ENCODE peak calls at places on chromosomes 1 and 21, in four cellular contexts. A, Z, D and N are unnamed samples.
A peak's percentile ranks its signal among the peaks of the same experiment; 100 is the strongest.

GRCh38 chr1:226678701-226679100 is 60.4 kb downstream of the ITPKB start:
- DNase-seq in A (no peak), Z (no peak), D (no peak), N (no peak)

GRCh38 chr1:224106568-224107281 is 7.2 kb upstream of the FBXO28 start:
- DNase-seq in A (no peak), Z (peak; percentile 42), D (peak; percentile 11), N (peak; percentile 34)

GRCh38 chr1:6144622-6145021 is 35.5 kb downstream of the CHD5 start:
- DNase-seq in A (no peak), Z (no peak), D (no peak), N (no peak)

GRCh38 chr21:14120091-14120734 is 90.5 kb downstream of the LIPI start:
- DNase-seq in A (no peak), Z (peak; percentile 12), D (peak; percentile 8), N (peak; percentile 56)

GRCh38 chr1:244836135-244836521 is 670 bp downstream of the COX20 start:
- DNase-seq in A (no peak), Z (no peak), D (no peak), N (no peak)

GRCh38 chr1:42971848-42972291 is 13.2 kb upstream of the SLC2A1 start:
- DNase-seq in A (peak; percentile 76), Z (no peak), D (no peak), N (no peak)

GRCh38 chr1:77347646-77348045 is 65.8 kb downstream of the AK5 start:
- DNase-seq in A (no peak), Z (no peak), D (no peak), N (no peak)

GRCh38 chr1:236455242-236455641 is 61.2 kb downstream of the EDARADD start:
- DNase-seq in A (no peak), Z (no peak), D (no peak), N (no peak)

GRCh38 chr1:148315081-148315811 is 163.2 kb upstream of the NBPF11 start:
- DNase-seq in A (no peak), Z (no peak), D (no peak), N (no peak)

GRCh38 chr21:17250651-17251294 is 262.1 kb upstream of the CXADR start:
- DNase-seq in A (no peak), Z (no peak), D (no peak), N (no peak)

GRCh38 chr1:234607091-234608025 is 2.6 kb downstream of the IRF2BP2 start:
- DNase-seq in A (peak; percentile 69), Z (no peak), D (peak; percentile 43), N (peak; percentile 57)

GRCh38 chr1:55367273-55367672 is 152.1 kb upstream of the USP24 start:
- DNase-seq in A (no peak), Z (no peak), D (no peak), N (no peak)

GRCh38 chr1:158124999-158125398 is 55.7 kb upstream of the CD1D start:
- DNase-seq in A (peak; percentile 68), Z (peak; percentile 62), D (peak; percentile 57), N (peak; percentile 49)

GRCh38 chr1:59678809-59679228 is 135.9 kb upstream of the HOOK1 start:
- DNase-seq in A (no peak), Z (no peak), D (no peak), N (no peak)

GRCh38 chr1:2834146-2834475 is 32.6 kb upstream of the TTC34 start:
- DNase-seq in A (no peak), Z (no peak), D (no peak), N (no peak)

GRCh38 chr1:153651771-153652170 is 6.7 kb upstream of the SNAPIN start:
- DNase-seq in A (peak; percentile 18), Z (no peak), D (no peak), N (peak; percentile 15)

GRCh38 chr21:33873116-33873515 is 42.5 kb downstream of the ATP5PO start:
- DNase-seq in A (no peak), Z (no peak), D (no peak), N (no peak)

GRCh38 chr1:227896710-227897655 is 50.7 kb downstream of the WNT9A start:
- DNase-seq in A (peak; percentile 40), Z (no peak), D (no peak), N (peak; percentile 30)

GRCh38 chr1:58592521-58593134 is 15.6 kb upstream of the TACSTD2 start:
- DNase-seq in A (no peak), Z (no peak), D (no peak), N (no peak)